ENCODE peak calls at places on chromosomes 1 and 21, in four cellular contexts. H is tibial artery, V is fibroblast of pulmonary artery, Q is left lung. I is an unnamed sample.

GRCh38 chr1:19044975-19045831 is 88.7 kb upstream of the IFFO2 start:
- DNase-seq in H (no peak), V (no peak), Q (no peak), I (no peak)

GRCh38 chr1:220221670-220222069 is 50.6 kb downstream of the RAB3GAP2 start:
- DNase-seq in H (no peak), V (no peak), Q (no peak), I (no peak)

GRCh38 chr1:84753516-84754375 is 63.5 kb upstream of the SSX2IP start:
- DNase-seq in H (peak), V (peak), Q (peak), I (peak)

GRCh38 chr1:170313306-170313705 is 167.5 kb downstream of the NTMT2 start:
- DNase-seq in H (no peak), V (no peak), Q (no peak), I (no peak)

GRCh38 chr1:209850342-209850979 is 22.7 kb downstream of the UTP25 start:
- DNase-seq in H (no peak), V (peak), Q (no peak), I (peak)

GRCh38 chr1:113415256-113416189 is 25.2 kb downstream of the MAGI3 start:
- DNase-seq in H (no peak), V (no peak), Q (no peak), I (no peak)

GRCh38 chr1:208025036-208025435 is 114.1 kb upstream of the CD34 start:
- DNase-seq in H (no peak), V (no peak), Q (no peak), I (no peak)

GRCh38 chr1:32967863-32968571 is 3.4 kb upstream of the RNF19B start:
- DNase-seq in H (no peak), V (no peak), Q (no peak), I (no peak)

GRCh38 chr1:153094426-153094825 is at the start of gene SPRR2E:
- DNase-seq in H (no peak), V (no peak), Q (no peak), I (no peak)

GRCh38 chr21:42524341-42525227 is 10.9 kb downstream of the SLC37A1 start:
- DNase-seq in H (peak), V (peak), Q (peak), I (no peak)

GRCh38 chr1:177914603-177915002 is 55.3 kb downstream of the SEC16B start:
- DNase-seq in H (no peak), V (peak), Q (no peak), I (peak)

GRCh38 chr1:238681451-238681850 is 704.9 kb upstream of the CHRM3 start:
- DNase-seq in H (no peak), V (peak), Q (no peak), I (no peak)

GRCh38 chr1:177780096-177780700 is 189.7 kb downstream of the SEC16B start:
- DNase-seq in H (no peak), V (peak), Q (no peak), I (peak)

GRCh38 chr1:224329484-224329841 is 509 bp downstream of the NVL start:
- DNase-seq in H (no peak), V (no peak), Q (no peak), I (no peak)

GRCh38 chr21:36784942-36785341 is 86.0 kb downstream of the SIM2 start:
- DNase-seq in H (no peak), V (no peak), Q (peak), I (no peak)

GRCh38 chr1:47709302-47710074 is 271.6 kb downstream of the FOXD2 start:
- DNase-seq in H (no peak), V (no peak), Q (no peak), I (peak)

GRCh38 chr1:65147424-65148177 is 402 bp upstream of the AK4 start:
- DNase-seq in H (peak), V (peak), Q (peak), I (peak)

GRCh38 chr1:166122873-166123466 is 43.8 kb downstream of the FAM78B start:
- DNase-seq in H (no peak), V (no peak), Q (no peak), I (no peak)

GRCh38 chr1:180237850-180238476 is 7.9 kb downstream of the LHX4 start:
- DNase-seq in H (no peak), V (no peak), Q (no peak), I (no peak)

GRCh38 chr1:43293896-43294760 is 6.7 kb upstream of the TIE1 start:
- DNase-seq in H (no peak), V (peak), Q (no peak), I (peak)

GRCh38 chr1:56543783-56544612 is 35.4 kb downstream of the PLPP3 start:
- DNase-seq in H (no peak), V (no peak), Q (no peak), I (no peak)

GRCh38 chr1:29603622-29604021 is 367.3 kb downstream of the PTPRU start:
- DNase-seq in H (no peak), V (no peak), Q (no peak), I (no peak)